ENCODE peak calls at places on chromosomes 5 and 9, in ten cellular contexts. O is adrenal gland; T is astrocyte of the spinal cord; G is GM04503; C is CD4-positive, CD25-positive, alpha-beta regulatory T cell; L is iPS-NIHi11; W is osteoblast; N is stimulated activated naive CD8-positive, alpha-beta T cell treated with anti-CD3 and anti-CD28 coated beads, Interleukin-15, amount 100 ng/mL, for 72 hours; A is H4; Z is activated CD4-positive, alpha-beta T cell treated with anti-CD3 and anti-CD28 coated beads, Interleukin-2, amount 50 U/mL, for 1 hour. D is an unnamed sample.

GRCh38 chr5:168916852-168917251 is 337.7 kb upstream of the PANK3 start:
- DNase-seq in O (no peak), T (no peak), G (peak), C (no peak), L (no peak), W (no peak), N (no peak), A (no peak), Z (no peak), D (no peak)

GRCh38 chr9:135294826-135295225 is 184.8 kb upstream of the PPP1R26 start:
- DNase-seq in O (no peak), T (no peak), G (no peak), C (no peak), L (no peak), W (no peak), N (no peak), A (peak), Z (no peak), D (no peak)

GRCh38 chr5:34684281-34684979 is 28.3 kb downstream of the RAI14 start:
- DNase-seq in O (no peak), T (peak), G (no peak), C (no peak), L (peak), W (peak), N (no peak), A (peak), Z (no peak), D (no peak)

GRCh38 chr5:158502686-158503085 is 597.0 kb downstream of the EBF1 start:
- DNase-seq in O (peak), T (no peak), G (no peak), C (no peak), L (no peak), W (no peak), N (no peak), A (no peak), Z (no peak), D (no peak)

GRCh38 chr9:20670395-20670794 is 13.7 kb upstream of the FOCAD start:
- DNase-seq in O (no peak), T (no peak), G (no peak), C (no peak), L (no peak), W (no peak), N (no peak), A (no peak), Z (no peak), D (no peak)

GRCh38 chr5:37190592-37190991 is 58.6 kb downstream of the CPLANE1 start:
- DNase-seq in O (no peak), T (no peak), G (no peak), C (no peak), L (no peak), W (no peak), N (no peak), A (no peak), Z (no peak), D (no peak)

GRCh38 chr5:22500521-22500920 is 352.6 kb downstream of the CDH12 start:
- DNase-seq in O (no peak), T (no peak), G (no peak), C (no peak), L (no peak), W (no peak), N (no peak), A (no peak), Z (no peak), D (no peak)

GRCh38 chr9:137116728-137117127 is 2.2 kb upstream of the DPP7 start:
- DNase-seq in O (no peak), T (no peak), G (no peak), C (no peak), L (no peak), W (no peak), N (no peak), A (no peak), Z (no peak), D (no peak)

GRCh38 chr5:1001406-1002270 is 7.0 kb upstream of the NKD2 start:
- DNase-seq in O (no peak), T (no peak), G (no peak), C (no peak), L (no peak), W (peak), N (peak), A (no peak), Z (no peak), D (no peak)

GRCh38 chr9:90141723-90142122 is 500.9 kb downstream of the DIRAS2 start:
- DNase-seq in O (no peak), T (peak), G (no peak), C (peak), L (peak), W (peak), N (no peak), A (peak), Z (no peak), D (peak)

GRCh38 chr5:106940986-106941385 is 729.8 kb downstream of the EFNA5 start:
- DNase-seq in O (no peak), T (no peak), G (no peak), C (no peak), L (no peak), W (no peak), N (no peak), A (no peak), Z (no peak), D (no peak)

GRCh38 chr5:32462618-32463017 is 18.1 kb upstream of the ZFR start:
- DNase-seq in O (no peak), T (peak), G (no peak), C (peak), L (no peak), W (peak), N (peak), A (no peak), Z (no peak), D (no peak)

GRCh38 chr5:6378128-6379023 is at the start of gene MED10:
- DNase-seq in O (peak), T (peak), G (peak), C (peak), L (peak), W (peak), N (peak), A (peak), Z (peak), D (peak)

GRCh38 chr9:121744002-121744686 is 92.7 kb downstream of the DAB2IP start:
- DNase-seq in O (peak), T (peak), G (no peak), C (peak), L (peak), W (peak), N (peak), A (peak), Z (no peak), D (no peak)

GRCh38 chr5:179280095-179280490 is 65.2 kb downstream of the ADAMTS2 start:
- DNase-seq in O (no peak), T (no peak), G (no peak), C (no peak), L (no peak), W (no peak), N (no peak), A (no peak), Z (no peak), D (no peak)

GRCh38 chr5:16733597-16733996 is 116.8 kb upstream of the RETREG1 start:
- DNase-seq in O (no peak), T (no peak), G (no peak), C (no peak), L (no peak), W (no peak), N (no peak), A (no peak), Z (no peak), D (no peak)

GRCh38 chr5:31106742-31107546 is 86.5 kb upstream of the CDH6 start:
- DNase-seq in O (no peak), T (peak), G (no peak), C (no peak), L (peak), W (no peak), N (no peak), A (peak), Z (no peak), D (no peak)

GRCh38 chr9:124351672-124352468 is 63.4 kb downstream of the PSMB7 start:
- DNase-seq in O (no peak), T (no peak), G (no peak), C (no peak), L (no peak), W (no peak), N (no peak), A (no peak), Z (no peak), D (no peak)

GRCh38 chr5:89849819-89850515 is 559.6 kb downstream of the CETN3 start:
- DNase-seq in O (no peak), T (peak), G (no peak), C (no peak), L (no peak), W (peak), N (no peak), A (no peak), Z (no peak), D (no peak)

GRCh38 chr5:139747583-139748504 is 47.8 kb upstream of the PSD2 start:
- DNase-seq in O (peak), T (peak), G (no peak), C (no peak), L (no peak), W (peak), N (peak), A (no peak), Z (peak), D (peak)

GRCh38 chr5:16773990-16774389 is 157.2 kb upstream of the RETREG1 start:
- DNase-seq in O (no peak), T (no peak), G (peak), C (no peak), L (peak), W (no peak), N (no peak), A (peak), Z (no peak), D (no peak)

GRCh38 chr5:179258001-179258921 is 87.0 kb downstream of the ADAMTS2 start:
- DNase-seq in O (peak), T (no peak), G (no peak), C (no peak), L (no peak), W (peak), N (peak), A (no peak), Z (no peak), D (no peak)

D was measured in CD4-positive, alpha-beta memory T cell.